ENCODE peak calls at places on chromosome 20, in nine cellular contexts. X, E, L, F, T, I, Z, V and D are unnamed samples.

GRCh38 chr20:1656844-1657243 is 735 bp downstream of the SIRPG start:
- DNase-seq in X (no peak), E (no peak), L (no peak), F (no peak), T (no peak), I (no peak), Z (no peak), V (no peak), D (no peak)

GRCh38 chr20:61364147-61364546 is 112.1 kb downstream of the CDH4 start:
- DNase-seq in X (no peak), E (no peak), L (no peak), F (no peak), T (no peak), I (no peak), Z (no peak), V (no peak), D (no peak)

GRCh38 chr20:34165246-34165645 is 53.2 kb upstream of the EIF2S2 start:
- DNase-seq in X (no peak), E (no peak), L (no peak), F (no peak), T (peak), I (no peak), Z (peak), V (peak), D (no peak)

GRCh38 chr20:41095110-41095969 is 42.0 kb upstream of the PLCG1 start:
- DNase-seq in X (peak), E (peak), L (peak), F (peak), T (peak), I (peak), Z (peak), V (peak), D (peak)

GRCh38 chr20:32125511-32125910 is 16.0 kb downstream of the TM9SF4 start:
- DNase-seq in X (no peak), E (no peak), L (no peak), F (no peak), T (no peak), I (no peak), Z (no peak), V (no peak), D (no peak)

GRCh38 chr20:21781446-21782075 is 76.1 kb downstream of the PAX1 start:
- DNase-seq in X (no peak), E (no peak), L (no peak), F (no peak), T (no peak), I (no peak), Z (no peak), V (no peak), D (no peak)

GRCh38 chr20:61608275-61609085 is 356.4 kb downstream of the CDH4 start:
- DNase-seq in X (peak), E (peak), L (no peak), F (no peak), T (peak), I (peak), Z (peak), V (peak), D (no peak)

GRCh38 chr20:21702001-21702400 is 3.5 kb upstream of the PAX1 start:
- DNase-seq in X (no peak), E (no peak), L (no peak), F (peak), T (no peak), I (no peak), Z (no peak), V (no peak), D (no peak)

GRCh38 chr20:56900252-56900651 is 271.1 kb downstream of the TFAP2C start:
- DNase-seq in X (no peak), E (no peak), L (no peak), F (no peak), T (no peak), I (no peak), Z (no peak), V (no peak), D (no peak)

GRCh38 chr20:25437153-25437581 is 29.7 kb downstream of the GINS1 start:
- DNase-seq in X (no peak), E (no peak), L (no peak), F (no peak), T (no peak), I (peak), Z (peak), V (peak), D (peak)

GRCh38 chr20:17610566-17611289 is 40.9 kb downstream of the DSTN start:
- DNase-seq in X (peak), E (no peak), L (peak), F (peak), T (no peak), I (no peak), Z (no peak), V (peak), D (no peak)

GRCh38 chr20:13200767-13201500 is 20.1 kb upstream of the ISM1 start:
- DNase-seq in X (no peak), E (no peak), L (no peak), F (no peak), T (peak), I (no peak), Z (no peak), V (no peak), D (no peak)

GRCh38 chr20:40959325-40960092 is 69.1 kb upstream of the TOP1 start:
- DNase-seq in X (no peak), E (no peak), L (peak), F (no peak), T (no peak), I (no peak), Z (no peak), V (no peak), D (no peak)

GRCh38 chr20:62734881-62735280 is 26.2 kb downstream of the NTSR1 start:
- DNase-seq in X (peak), E (no peak), L (no peak), F (peak), T (peak), I (no peak), Z (no peak), V (no peak), D (no peak)

GRCh38 chr20:2462484-2462883 is 8.1 kb downstream of the SNRPB start:
- DNase-seq in X (no peak), E (no peak), L (no peak), F (no peak), T (no peak), I (no peak), Z (no peak), V (no peak), D (no peak)

GRCh38 chr20:49230021-49230420 is 10.8 kb downstream of the DDX27 start:
- DNase-seq in X (no peak), E (no peak), L (no peak), F (peak), T (no peak), I (no peak), Z (no peak), V (no peak), D (no peak)

GRCh38 chr20:48826064-48826463 is 1.7 kb downstream of the PREX1 start:
- DNase-seq in X (no peak), E (no peak), L (no peak), F (no peak), T (peak), I (no peak), Z (no peak), V (no peak), D (no peak)

GRCh38 chr20:23550227-23550626 is 18.1 kb downstream of the CST9L start:
- DNase-seq in X (no peak), E (no peak), L (no peak), F (no peak), T (no peak), I (no peak), Z (no peak), V (no peak), D (no peak)

GRCh38 chr20:61185841-61186601 is 66.0 kb upstream of the CDH4 start:
- DNase-seq in X (no peak), E (no peak), L (no peak), F (no peak), T (peak), I (peak), Z (no peak), V (peak), D (peak)

GRCh38 chr20:52349806-52350205 is 158.2 kb upstream of the ZFP64 start:
- DNase-seq in X (no peak), E (no peak), L (no peak), F (no peak), T (no peak), I (no peak), Z (no peak), V (no peak), D (no peak)

GRCh38 chr20:46709459-46710148 is at the start of gene SLC2A10:
- DNase-seq in X (peak), E (peak), L (peak), F (no peak), T (no peak), I (peak), Z (peak), V (peak), D (peak)

GRCh38 chr20:62516345-62516744 is 40.5 kb upstream of the GATA5 start:
- DNase-seq in X (no peak), E (no peak), L (peak), F (no peak), T (no peak), I (no peak), Z (peak), V (no peak), D (no peak)

GRCh38 chr20:41509801-41510200 is 108.4 kb downstream of the CHD6 start:
- DNase-seq in X (no peak), E (no peak), L (no peak), F (no peak), T (no peak), I (peak), Z (no peak), V (peak), D (peak)

GRCh38 chr20:57031867-57032355 is 234.5 kb downstream of the BMP7 start:
- DNase-seq in X (no peak), E (no peak), L (no peak), F (no peak), T (no peak), I (peak), Z (no peak), V (no peak), D (no peak)

GRCh38 chr20:22836211-22836610 is 198.9 kb upstream of the SSTR4 start:
- DNase-seq in X (no peak), E (no peak), L (no peak), F (no peak), T (no peak), I (no peak), Z (no peak), V (no peak), D (peak)

GRCh38 chr20:47818466-47818865 is 33.2 kb upstream of the SULF2 start:
- DNase-seq in X (no peak), E (no peak), L (no peak), F (peak), T (no peak), I (no peak), Z (no peak), V (no peak), D (no peak)

GRCh38 chr20:58512808-58513552 is 2.2 kb downstream of the APCDD1L start:
- DNase-seq in X (no peak), E (no peak), L (no peak), F (no peak), T (no peak), I (no peak), Z (no peak), V (no peak), D (no peak)

GRCh38 chr20:49659096-49659495 is 54.6 kb downstream of the B4GALT5 start:
- DNase-seq in X (no peak), E (no peak), L (no peak), F (no peak), T (peak), I (no peak), Z (no peak), V (no peak), D (no peak)

GRCh38 chr20:62321978-62322377 is 19.2 kb downstream of the ADRM1 start:
- DNase-seq in X (no peak), E (no peak), L (no peak), F (no peak), T (no peak), I (no peak), Z (no peak), V (no peak), D (no peak)

GRCh38 chr20:34220581-34220980 is 20.6 kb upstream of the ASIP start:
- DNase-seq in X (no peak), E (no peak), L (no peak), F (no peak), T (peak), I (peak), Z (no peak), V (peak), D (peak)

GRCh38 chr20:32906871-32907495 is 48.3 kb downstream of the EFCAB8 start:
- DNase-seq in X (no peak), E (no peak), L (no peak), F (peak), T (no peak), I (no peak), Z (no peak), V (no peak), D (no peak)

GRCh38 chr20:46985241-46985640 is 90.6 kb downstream of the EYA2 start:
- DNase-seq in X (no peak), E (no peak), L (no peak), F (no peak), T (no peak), I (no peak), Z (no peak), V (no peak), D (no peak)

GRCh38 chr20:40689943-40690835 is 1.2 kb upstream of the MAFB start:
- DNase-seq in X (peak), E (peak), L (peak), F (peak), T (peak), I (peak), Z (peak), V (peak), D (peak)

GRCh38 chr20:41969656-41970055 is 351.5 kb upstream of the CHD6 start:
- DNase-seq in X (no peak), E (no peak), L (no peak), F (peak), T (no peak), I (no peak), Z (no peak), V (no peak), D (no peak)

GRCh38 chr20:8602389-8603116 is 466.3 kb upstream of the PLCB4 start:
- DNase-seq in X (no peak), E (no peak), L (no peak), F (no peak), T (no peak), I (peak), Z (no peak), V (peak), D (peak)

GRCh38 chr20:18702736-18703135 is 110.8 kb upstream of the SCP2D1 start:
- DNase-seq in X (no peak), E (no peak), L (no peak), F (no peak), T (no peak), I (peak), Z (no peak), V (peak), D (peak)

GRCh38 chr20:47044938-47045337 is 150.3 kb downstream of the EYA2 start:
- DNase-seq in X (no peak), E (no peak), L (no peak), F (no peak), T (no peak), I (no peak), Z (no peak), V (no peak), D (no peak)

GRCh38 chr20:38337561-38338140 is 8.6 kb upstream of the LBP start:
- DNase-seq in X (no peak), E (peak), L (no peak), F (no peak), T (peak), I (no peak), Z (peak), V (no peak), D (no peak)
- TF ChIP-seq CTCF in X (peak), E (peak), L (no peak), F (peak), T (peak), I (peak), Z (peak), V (peak), D (peak)

DNA sequence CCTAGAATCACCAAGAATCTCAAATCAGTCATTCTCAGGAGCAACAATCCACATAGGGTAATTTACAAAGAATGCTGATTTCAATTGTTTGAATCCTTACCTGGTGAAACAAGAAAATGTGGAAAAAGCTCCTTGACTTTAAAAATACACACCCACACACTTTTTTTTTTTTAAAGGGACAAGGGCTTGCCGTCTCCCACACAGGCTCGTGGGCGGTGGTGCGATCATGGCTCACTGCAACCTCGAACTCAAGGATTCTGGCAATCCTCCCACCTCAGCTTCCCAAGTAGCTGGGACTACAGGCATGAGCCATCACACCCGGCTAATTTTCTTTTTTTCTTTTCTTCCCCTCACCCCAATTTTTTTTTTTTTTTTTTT is 30.7 kb downstream of the PARD6B start:
- DNase-seq in X (no peak), E (peak), L (no peak), F (no peak), T (no peak), I (no peak), Z (no peak), V (no peak), D (peak)
- H3K4me3 ChIP-seq in X (no peak), E (no peak), L (no peak), F (no peak), T (no peak), I (no peak), Z (no peak), V (no peak), D (no peak)

DNA sequence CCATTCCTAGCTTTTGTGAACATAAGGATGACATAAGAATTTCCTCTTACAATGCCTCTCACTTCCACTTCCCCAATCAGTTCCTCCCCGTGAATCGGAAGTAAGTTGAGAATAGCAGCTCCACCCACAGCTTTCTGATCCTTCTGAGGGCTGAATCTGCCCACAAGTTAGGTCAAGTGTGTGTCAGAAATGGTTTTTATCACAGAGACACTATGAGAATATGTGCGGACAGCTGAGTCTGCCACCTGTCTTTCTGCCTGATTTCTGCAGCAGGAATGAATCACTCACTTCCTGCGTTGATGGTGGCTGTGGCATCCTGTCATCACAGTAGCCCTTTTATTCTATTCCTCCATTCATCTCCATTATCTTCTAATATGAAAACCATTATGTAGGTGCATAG is 70.2 kb downstream of the RIN2 start:
- DNase-seq in X (no peak), E (no peak), L (no peak), F (no peak), T (peak), I (peak), Z (peak), V (peak), D (no peak)
- TF ChIP-seq CTCF in X (peak), E (no peak), L (no peak), F (peak), T (peak), I (peak), Z (peak), V (peak), D (peak)

DNA sequence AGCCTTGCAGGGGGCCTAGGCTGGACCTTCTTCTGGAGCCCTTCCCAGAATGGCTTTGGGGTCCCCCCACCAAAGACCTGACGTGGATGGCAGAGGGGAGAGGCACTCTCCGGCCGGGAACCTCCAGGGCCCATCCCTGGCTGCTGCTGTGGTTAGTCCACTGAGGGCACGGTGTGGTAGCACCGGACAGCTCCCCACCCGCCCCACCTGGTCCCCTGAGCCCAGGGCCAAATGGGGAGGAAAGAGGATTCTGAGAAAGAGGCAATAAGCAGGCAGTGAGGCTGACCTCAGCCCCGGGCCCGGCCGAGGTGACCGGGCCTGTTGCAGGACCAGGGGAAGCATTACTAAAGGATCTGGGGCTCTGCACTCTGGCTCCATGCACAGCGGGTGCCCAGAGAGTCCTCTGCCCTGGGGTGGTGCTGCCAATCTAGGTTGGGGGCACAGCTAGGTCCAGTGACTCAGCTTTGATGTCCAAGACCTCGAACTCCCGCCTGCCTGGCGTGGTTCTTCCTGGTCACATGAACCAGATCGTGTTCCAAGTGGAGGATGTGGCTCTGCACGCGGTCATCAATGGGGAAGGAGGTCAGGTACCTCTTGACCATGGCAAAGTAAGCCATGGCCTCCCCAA is 2.2 kb downstream of the CENPB start:
- DNase-seq in X (peak), E (no peak), L (no peak), F (peak), T (no peak), I (no peak), Z (no peak), V (no peak), D (no peak)
- H3K4me3 ChIP-seq in X (peak), E (no peak), L (peak), F (peak), T (peak), I (no peak), Z (no peak), V (peak), D (peak)

GRCh38 chr20:6140947-6141346 is 18.1 kb upstream of the FERMT1 start:
- DNase-seq in X (no peak), E (peak), L (no peak), F (no peak), T (peak), I (no peak), Z (no peak), V (peak), D (no peak)
- TF ChIP-seq CTCF in X (no peak), E (no peak), L (no peak), F (no peak), T (peak), I (peak), Z (peak), V (peak), D (peak)

DNA sequence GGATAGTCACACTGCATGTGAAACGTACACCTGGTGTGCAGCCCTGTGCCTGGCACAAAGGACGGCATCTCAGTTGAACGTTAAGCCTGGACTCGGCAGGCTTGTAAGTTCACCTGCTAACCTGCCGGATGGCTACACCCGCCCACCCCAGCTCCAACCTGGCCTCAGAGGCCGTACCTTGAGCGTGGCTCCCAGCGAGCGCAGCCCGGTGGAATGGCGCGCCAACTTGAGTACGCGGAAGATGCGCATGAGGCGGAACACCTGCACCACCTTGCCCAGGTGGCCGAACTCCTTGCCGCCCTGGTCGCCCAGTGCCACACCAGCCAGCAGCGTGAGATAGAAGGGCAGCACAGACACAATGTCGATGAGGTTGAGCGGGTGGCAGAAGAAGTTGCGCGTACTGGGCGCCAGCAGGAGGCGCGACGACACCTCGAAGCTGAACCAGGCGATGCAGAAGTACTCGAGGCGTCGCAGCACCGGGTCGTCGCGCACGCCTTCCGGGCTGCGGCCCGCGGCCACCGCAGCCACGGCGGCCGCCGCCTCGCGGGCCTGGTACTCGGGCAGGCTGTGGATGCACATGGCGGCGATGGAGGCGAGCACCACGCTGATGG is 3.3 kb downstream of the KCNS1 start:
- DNase-seq in X (peak), E (peak), L (no peak), F (peak), T (no peak), I (peak), Z (no peak), V (peak), D (peak)
- H3K4me3 ChIP-seq in X (peak), E (peak), L (peak), F (peak), T (no peak), I (no peak), Z (no peak), V (peak), D (peak)

DNA sequence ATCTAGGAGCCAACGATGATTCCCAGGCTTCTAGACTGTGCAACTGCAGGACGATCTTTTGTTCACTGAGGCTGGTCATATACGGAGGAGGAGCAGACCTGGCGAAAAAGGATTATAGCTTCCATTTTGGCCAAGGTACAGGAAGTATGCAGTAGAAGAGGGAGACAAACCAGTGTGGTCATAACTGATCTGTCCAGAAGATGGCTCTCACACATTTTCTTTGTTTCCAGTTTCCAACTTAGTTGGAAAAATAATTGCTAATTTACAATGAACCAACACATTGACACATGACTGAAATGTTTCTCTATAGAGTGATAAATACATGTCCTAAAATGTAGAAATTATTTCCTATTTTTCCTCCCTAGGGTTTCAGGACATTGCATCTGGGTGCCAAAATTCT is 364.1 kb upstream of the BTBD3 start:
- DNase-seq in X (no peak), E (no peak), L (no peak), F (no peak), T (peak), I (peak), Z (no peak), V (peak), D (peak)
- TF ChIP-seq CTCF in X (no peak), E (no peak), L (no peak), F (no peak), T (peak), I (peak), Z (peak), V (peak), D (peak)